ENCODE peak calls at places on chromosomes 13 and 19, in ten cellular contexts. N is breast epithelium, O is H1, A is IMR-90, D is lower leg skin, J is A549, F is GM12892, U is HCT116, E is upper lobe of left lung, R is stomach. M is an unnamed sample.

GRCh38 chr13:113275387-113275786 is 21.7 kb upstream of the LAMP1 start:
- DNase-seq in E (no peak), U (peak), F (no peak), D (no peak), J (peak), A (peak), O (peak), R (peak), N (no peak), M (peak)

GRCh38 chr19:8840708-8841107 is 8.5 kb downstream of the MBD3L1 start:
- DNase-seq in N (no peak), R (no peak), D (peak), F (no peak), A (no peak), U (no peak), O (no peak), J (no peak), E (no peak), M (no peak)

GRCh38 chr13:110627351-110627750 is 12.0 kb downstream of the NAXD start:
- DNase-seq in A (no peak), N (no peak), O (no peak), E (no peak), D (no peak), U (no peak), J (no peak), R (no peak), F (no peak), M (no peak)

GRCh38 chr19:11570039-11570462 is 7.4 kb downstream of the ACP5 start:
- DNase-seq in N (no peak), E (no peak), A (no peak), U (no peak), J (no peak), D (no peak), F (peak), R (no peak), O (no peak), M (no peak)

GRCh38 chr13:46603165-46603603 is 50.2 kb downstream of the LRCH1 start:
- DNase-seq in D (no peak), E (no peak), O (no peak), J (peak), F (no peak), N (no peak), R (no peak), U (no peak), A (no peak), M (no peak)

GRCh38 chr13:73704587-73704986 is 429.6 kb downstream of the KLF12 start:
- DNase-seq in A (no peak), R (no peak), U (no peak), D (no peak), N (no peak), F (no peak), O (no peak), E (no peak), J (no peak), M (no peak)

GRCh38 chr19:29516821-29517395 is 8.9 kb upstream of the VSTM2B start:
- DNase-seq in R (no peak), A (no peak), E (no peak), N (no peak), U (no peak), D (no peak), O (no peak), J (no peak), F (no peak), M (no peak)

GRCh38 chr13:50370303-50370950 is 355.2 kb downstream of the KCNRG start:
- DNase-seq in N (no peak), D (no peak), J (no peak), A (no peak), F (no peak), R (no peak), E (no peak), O (no peak), U (no peak), M (no peak)

GRCh38 chr19:51339687-51340656 is 2.0 kb downstream of the VSIG10L start:
- DNase-seq in O (peak), N (peak), A (peak), F (peak), R (peak), D (peak), E (peak), U (peak), J (peak), M (peak)

GRCh38 chr19:29118384-29118783 is 94.6 kb downstream of the UQCRFS1 start:
- DNase-seq in A (no peak), F (no peak), D (no peak), E (no peak), O (no peak), J (no peak), R (no peak), U (no peak), N (no peak), M (no peak)

GRCh38 chr19:5345895-5346386 is 5.3 kb upstream of the PTPRS start:
- DNase-seq in A (peak), N (no peak), E (no peak), U (no peak), O (no peak), F (no peak), R (no peak), J (no peak), D (no peak), M (no peak)

GRCh38 chr13:96119921-96120320 is 30.0 kb downstream of the HS6ST3 start:
- DNase-seq in F (no peak), D (no peak), O (no peak), A (no peak), E (no peak), U (no peak), J (no peak), R (no peak), N (no peak), M (no peak)

GRCh38 chr13:54379461-54379860 is 1350.8 kb downstream of the OLFM4 start:
- DNase-seq in D (no peak), O (no peak), N (no peak), E (no peak), F (no peak), A (no peak), U (no peak), R (no peak), J (no peak), M (no peak)

GRCh38 chr13:79491715-79492114 is 10.8 kb downstream of the NDFIP2 start:
- DNase-seq in O (no peak), U (no peak), N (no peak), F (no peak), A (peak), R (no peak), J (no peak), D (no peak), E (no peak), M (no peak)

GRCh38 chr19:858868-859843 is at the start of gene CFD:
- DNase-seq in R (peak), N (no peak), J (no peak), E (peak), D (peak), F (no peak), A (no peak), O (no peak), U (no peak), M (no peak)

GRCh38 chr19:861756-862528 is 2.5 kb downstream of the CFD start:
- DNase-seq in N (no peak), A (no peak), R (no peak), J (no peak), D (no peak), O (peak), E (peak), U (peak), F (peak), M (no peak)

GRCh38 chr13:60414177-60414576 is 17.2 kb downstream of the TDRD3 start:
- DNase-seq in U (no peak), F (no peak), O (no peak), N (no peak), E (no peak), D (no peak), J (no peak), R (no peak), A (no peak), M (no peak)

GRCh38 chr19:38726761-38727301 is 17.4 kb downstream of the CAPN12 start:
- DNase-seq in O (no peak), J (no peak), A (no peak), U (no peak), R (no peak), N (no peak), D (no peak), F (no peak), E (peak), M (no peak)

GRCh38 chr19:38728752-38729541 is 15.3 kb downstream of the CAPN12 start:
- DNase-seq in J (no peak), N (no peak), R (no peak), O (no peak), F (no peak), D (peak), A (no peak), U (no peak), E (peak), M (no peak)

GRCh38 chr19:38727306-38727867 is 16.9 kb downstream of the CAPN12 start:
- DNase-seq in J (no peak), U (no peak), A (no peak), O (no peak), F (no peak), R (no peak), D (no peak), N (no peak), E (no peak), M (no peak)

GRCh38 chr19:38726284-38726673 is 18.0 kb downstream of the CAPN12 start:
- DNase-seq in J (no peak), E (no peak), D (no peak), A (no peak), U (no peak), R (no peak), N (no peak), F (no peak), O (no peak), M (no peak)

GRCh38 chr19:38727868-38728660 is 16.2 kb downstream of the CAPN12 start:
- DNase-seq in D (no peak), F (no peak), J (no peak), R (no peak), E (peak), U (no peak), O (no peak), N (no peak), A (no peak), M (no peak)
- TF ChIP-seq POLR2A in D (no peak), F (no peak), J (no peak), R (no peak), E (no peak), U (no peak), O (no peak), N (no peak), A (no peak), M (no peak)

GRCh38 chr19:7515471-7516226 is at the start of gene ZNF358:
- DNase-seq in O (peak), R (peak), U (no peak), A (peak), F (peak), E (peak), D (peak), N (no peak), J (peak), M (peak)
- TF ChIP-seq POLR2A in O (peak), R (no peak), U (no peak), A (no peak), F (no peak), E (no peak), D (no peak), N (no peak), J (peak), M (peak)

DNA sequence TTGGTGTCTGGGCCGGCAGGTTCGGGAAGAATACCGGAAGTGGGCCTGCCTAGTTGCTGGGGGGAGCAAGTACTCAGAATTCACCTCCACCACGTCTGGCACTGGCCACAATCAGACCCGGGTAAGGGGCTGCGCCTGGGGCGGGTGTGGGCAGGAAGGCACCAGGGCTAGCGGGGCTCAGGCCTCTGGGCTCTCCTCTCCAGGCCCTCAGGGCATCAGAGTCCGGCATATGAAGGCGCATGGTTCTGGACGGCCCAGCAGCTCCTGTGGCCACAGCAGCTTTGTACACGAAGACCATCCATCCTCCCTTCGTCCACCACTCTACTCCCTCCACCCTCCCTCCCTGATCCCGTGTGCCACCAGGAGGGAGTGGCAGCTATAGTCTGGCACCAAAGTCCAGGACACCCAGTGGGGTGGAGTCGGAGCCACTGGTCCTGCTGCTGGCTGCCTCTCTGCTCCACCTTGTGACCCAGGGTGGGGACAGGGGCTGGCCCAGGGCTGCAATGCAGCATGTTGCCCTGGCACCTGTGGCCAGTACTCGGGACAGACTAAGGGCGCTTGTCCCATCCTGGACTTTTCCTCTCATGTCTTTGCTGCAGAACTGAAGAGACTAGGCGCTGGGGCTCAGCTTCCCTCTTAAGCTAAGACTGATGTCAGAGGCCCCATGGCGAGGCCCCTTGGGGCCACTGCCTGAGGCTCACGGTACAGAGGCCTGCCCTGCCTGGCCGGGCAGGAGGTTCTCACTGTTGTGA is 11.1 kb downstream of the DDX39A start:
- DNase-seq in A (no peak), U (no peak), F (no peak), R (peak), D (no peak), J (no peak), O (no peak), N (no peak), E (peak), M (no peak)
- TF ChIP-seq POLR2A in A (no peak), U (no peak), F (peak), R (no peak), D (no peak), J (no peak), O (no peak), N (no peak), E (no peak), M (no peak)

GRCh38 chr19:31501427-31502195 is 152.4 kb upstream of the TSHZ3 start:
- DNase-seq in D (peak), F (no peak), E (no peak), O (peak), J (no peak), U (no peak), A (no peak), R (no peak), N (no peak), M (no peak)
- TF ChIP-seq POLR2A in D (no peak), F (no peak), E (no peak), O (no peak), J (no peak), U (no peak), A (no peak), R (no peak), N (no peak), M (no peak)

M was measured in H54.